ENCODE peak calls at places on chromosomes 4 and X, in seven cellular contexts. One of them, this sample, is unnamed.

GRCh38 chr4:137531121-137531520 is 1.2 kb downstream of the PCDH18 start:
- DNase-seq in neuronal stem cell: no peak
- DNase-seq in mesendoderm: no peak
- DNase-seq in NT2/D1: no peak
- DNase-seq in mammary epithelial cell: no peak
- DNase-seq in mesenchymal stem cell: peak; percentile 58
- DNase-seq in adipocyte: peak; percentile 89
- DNase-seq in this sample: peak; percentile 30

GRCh38 chr4:105147226-105148151 is 813 bp downstream of the TET2 start:
- DNase-seq in neuronal stem cell: peak; percentile 42
- DNase-seq in mesendoderm: peak; percentile 64
- DNase-seq in NT2/D1: no peak
- DNase-seq in mammary epithelial cell: peak; percentile 49
- DNase-seq in mesenchymal stem cell: peak; percentile 67
- DNase-seq in adipocyte: peak; percentile 75
- DNase-seq in this sample: peak; percentile 58

GRCh38 chrX:21883258-21883657 is 27.5 kb downstream of the YY2 start:
- DNase-seq in neuronal stem cell: no peak
- DNase-seq in mesendoderm: no peak
- DNase-seq in NT2/D1: no peak
- DNase-seq in mammary epithelial cell: no peak
- DNase-seq in mesenchymal stem cell: peak; percentile 11
- DNase-seq in adipocyte: no peak
- DNase-seq in this sample: no peak

GRCh38 chrX:147853701-147854100 is 58.0 kb upstream of the FMR1 start:
- DNase-seq in neuronal stem cell: no peak
- DNase-seq in mesendoderm: peak; percentile 47
- DNase-seq in NT2/D1: no peak
- DNase-seq in mammary epithelial cell: no peak
- DNase-seq in mesenchymal stem cell: no peak
- DNase-seq in adipocyte: no peak
- DNase-seq in this sample: no peak

GRCh38 chrX:107744868-107745267 is 30.7 kb downstream of the TSC22D3 start:
- DNase-seq in neuronal stem cell: no peak
- DNase-seq in mesendoderm: no peak
- DNase-seq in NT2/D1: no peak
- DNase-seq in mammary epithelial cell: no peak
- DNase-seq in mesenchymal stem cell: no peak
- DNase-seq in adipocyte: no peak
- DNase-seq in this sample: no peak

GRCh38 chrX:39491548-39492297 is 606.0 kb downstream of the BCOR start:
- DNase-seq in neuronal stem cell: no peak
- DNase-seq in mesendoderm: no peak
- DNase-seq in NT2/D1: no peak
- DNase-seq in mammary epithelial cell: no peak
- DNase-seq in mesenchymal stem cell: no peak
- DNase-seq in adipocyte: no peak
- DNase-seq in this sample: no peak

GRCh38 chr4:103019319-103020124 is at the start of gene SLC9B1:
- DNase-seq in neuronal stem cell: peak; percentile 79
- DNase-seq in mesendoderm: peak; percentile 97
- DNase-seq in NT2/D1: peak; percentile 81
- DNase-seq in mammary epithelial cell: peak; percentile 98
- DNase-seq in mesenchymal stem cell: peak; percentile 95
- DNase-seq in adipocyte: peak; percentile 98
- DNase-seq in this sample: no peak

GRCh38 chr4:153326513-153326912 is 18.0 kb upstream of the MND1 start:
- DNase-seq in neuronal stem cell: no peak
- DNase-seq in mesendoderm: no peak
- DNase-seq in NT2/D1: no peak
- DNase-seq in mammary epithelial cell: peak; percentile 60
- DNase-seq in mesenchymal stem cell: no peak
- DNase-seq in adipocyte: peak; percentile 59
- DNase-seq in this sample: no peak

GRCh38 chr4:185457136-185457535 is 14.4 kb downstream of the CCDC110 start:
- DNase-seq in neuronal stem cell: no peak
- DNase-seq in mesendoderm: peak; percentile 36
- DNase-seq in NT2/D1: no peak
- DNase-seq in mammary epithelial cell: no peak
- DNase-seq in mesenchymal stem cell: no peak
- DNase-seq in adipocyte: no peak
- DNase-seq in this sample: peak; percentile 23

GRCh38 chrX:47200385-47201150 is 6.9 kb downstream of the UBA1 start:
- DNase-seq in neuronal stem cell: no peak
- DNase-seq in mesendoderm: peak; percentile 65
- DNase-seq in NT2/D1: no peak
- DNase-seq in mammary epithelial cell: peak; percentile 71
- DNase-seq in mesenchymal stem cell: no peak
- DNase-seq in adipocyte: peak; percentile 34
- DNase-seq in this sample: no peak

GRCh38 chrX:2691543-2692220 is 587 bp downstream of the CD99 start:
- DNase-seq in neuronal stem cell: no peak
- DNase-seq in mesendoderm: peak; percentile 57
- DNase-seq in NT2/D1: no peak
- DNase-seq in mammary epithelial cell: no peak
- DNase-seq in mesenchymal stem cell: peak; percentile 66
- DNase-seq in adipocyte: peak; percentile 76
- DNase-seq in this sample: peak; percentile 49

GRCh38 chr4:74033721-74034120 is 4.8 kb downstream of the CXCL3 start:
- DNase-seq in neuronal stem cell: no peak
- DNase-seq in mesendoderm: no peak
- DNase-seq in NT2/D1: no peak
- DNase-seq in mammary epithelial cell: peak; percentile 87
- DNase-seq in mesenchymal stem cell: no peak
- DNase-seq in adipocyte: peak; percentile 54
- DNase-seq in this sample: no peak

GRCh38 chr4:8832130-8832930 is 39.3 kb downstream of the HMX1 start:
- DNase-seq in neuronal stem cell: no peak
- DNase-seq in mesendoderm: no peak
- DNase-seq in NT2/D1: no peak
- DNase-seq in mammary epithelial cell: no peak
- DNase-seq in mesenchymal stem cell: no peak
- DNase-seq in adipocyte: no peak
- DNase-seq in this sample: no peak

GRCh38 chrX:1289535-1289934 is 20.9 kb downstream of the CSF2RA start:
- DNase-seq in neuronal stem cell: no peak
- DNase-seq in mesendoderm: no peak
- DNase-seq in NT2/D1: no peak
- DNase-seq in mammary epithelial cell: no peak
- DNase-seq in mesenchymal stem cell: no peak
- DNase-seq in adipocyte: no peak
- DNase-seq in this sample: no peak

GRCh38 chr4:182067828-182068227 is 175.4 kb upstream of the TENM3 start:
- DNase-seq in neuronal stem cell: no peak
- DNase-seq in mesendoderm: no peak
- DNase-seq in NT2/D1: no peak
- DNase-seq in mammary epithelial cell: no peak
- DNase-seq in mesenchymal stem cell: no peak
- DNase-seq in adipocyte: no peak
- DNase-seq in this sample: peak; percentile 24

GRCh38 chr4:152729466-152729865 is 49.7 kb upstream of the TMEM154 start:
- DNase-seq in neuronal stem cell: no peak
- DNase-seq in mesendoderm: no peak
- DNase-seq in NT2/D1: no peak
- DNase-seq in mammary epithelial cell: peak; percentile 87
- DNase-seq in mesenchymal stem cell: no peak
- DNase-seq in adipocyte: peak; percentile 53
- DNase-seq in this sample: no peak

GRCh38 chrX:73478961-73479360 is 32.1 kb downstream of the CDX4 start:
- DNase-seq in neuronal stem cell: no peak
- DNase-seq in mesendoderm: no peak
- DNase-seq in NT2/D1: no peak
- DNase-seq in mammary epithelial cell: no peak
- DNase-seq in mesenchymal stem cell: peak; percentile 0
- DNase-seq in adipocyte: peak; percentile 1
- DNase-seq in this sample: no peak

GRCh38 chr4:174757736-174758135 is 71.3 kb downstream of the GLRA3 start:
- DNase-seq in neuronal stem cell: no peak
- DNase-seq in mesendoderm: peak; percentile 86
- DNase-seq in NT2/D1: no peak
- DNase-seq in mammary epithelial cell: no peak
- DNase-seq in mesenchymal stem cell: no peak
- DNase-seq in adipocyte: no peak
- DNase-seq in this sample: peak; percentile 46

GRCh38 chr4:67332627-67333026 is 212.7 kb downstream of the CENPC start:
- DNase-seq in neuronal stem cell: no peak
- DNase-seq in mesendoderm: peak; percentile 50
- DNase-seq in NT2/D1: peak; percentile 1
- DNase-seq in mammary epithelial cell: peak; percentile 11
- DNase-seq in mesenchymal stem cell: peak; percentile 7
- DNase-seq in adipocyte: no peak
- DNase-seq in this sample: peak; percentile 27

GRCh38 chr4:1291996-1292702 is 2.5 kb downstream of the MAEA start:
- DNase-seq in neuronal stem cell: no peak
- DNase-seq in mesendoderm: no peak
- DNase-seq in NT2/D1: no peak
- DNase-seq in mammary epithelial cell: no peak
- DNase-seq in mesenchymal stem cell: no peak
- DNase-seq in adipocyte: no peak
- DNase-seq in this sample: no peak

GRCh38 chr4:1293981-1294380 is 4.3 kb downstream of the MAEA start:
- DNase-seq in neuronal stem cell: no peak
- DNase-seq in mesendoderm: no peak
- DNase-seq in NT2/D1: no peak
- DNase-seq in mammary epithelial cell: no peak
- DNase-seq in mesenchymal stem cell: no peak
- DNase-seq in adipocyte: no peak
- DNase-seq in this sample: no peak

GRCh38 chr4:1294424-1294823 is 4.7 kb downstream of the MAEA start:
- DNase-seq in neuronal stem cell: no peak
- DNase-seq in mesendoderm: no peak
- DNase-seq in NT2/D1: no peak
- DNase-seq in mammary epithelial cell: no peak
- DNase-seq in mesenchymal stem cell: no peak
- DNase-seq in adipocyte: no peak
- DNase-seq in this sample: no peak

GRCh38 chr4:1294891-1295290 is 5.2 kb downstream of the MAEA start:
- DNase-seq in neuronal stem cell: no peak
- DNase-seq in mesendoderm: no peak
- DNase-seq in NT2/D1: no peak
- DNase-seq in mammary epithelial cell: no peak
- DNase-seq in mesenchymal stem cell: no peak
- DNase-seq in adipocyte: no peak
- DNase-seq in this sample: no peak

DNA sequence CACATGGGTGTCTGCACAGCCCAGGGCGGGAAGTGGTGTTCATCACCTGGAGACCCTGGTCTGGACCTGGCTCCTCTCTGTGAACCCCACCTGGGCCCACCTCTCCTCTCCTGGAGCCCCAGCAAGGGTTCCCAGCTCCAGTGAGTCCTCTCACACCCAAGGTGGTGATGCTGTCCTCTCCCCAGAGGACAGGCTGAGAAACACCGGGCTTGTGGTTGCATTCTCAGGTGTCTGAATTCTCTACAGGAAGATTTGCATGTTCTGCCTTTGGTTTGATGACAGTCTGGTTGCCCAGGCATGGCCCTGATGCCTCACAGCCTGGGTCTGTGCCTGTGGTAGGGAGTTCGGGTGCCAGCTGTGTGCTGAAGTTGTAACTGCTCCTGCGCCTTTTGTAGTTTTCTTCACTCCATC is 3.8 kb downstream of the MAEA start:
- DNase-seq in neuronal stem cell: no peak
- DNase-seq in mesendoderm: no peak
- DNase-seq in NT2/D1: no peak
- DNase-seq in mammary epithelial cell: no peak
- DNase-seq in mesenchymal stem cell: no peak
- DNase-seq in adipocyte: no peak
- DNase-seq in this sample: no peak
- H3K9ac ChIP-seq in neuronal stem cell: no peak overlapping the region
- H3K9ac ChIP-seq in mesendoderm: no peak overlapping the region
- H3K9ac ChIP-seq in NT2/D1: no peak overlapping the region
- H3K9ac ChIP-seq in mammary epithelial cell: no peak overlapping the region
- H3K9ac ChIP-seq in mesenchymal stem cell: peak overlapping the region; percentile 51
- H3K9ac ChIP-seq in adipocyte: peak overlapping the region; percentile 20
- H3K9ac ChIP-seq in this sample: no peak overlapping the region

GRCh38 chr4:29153642-29154041 is 1566.5 kb upstream of the PCDH7 start:
- DNase-seq in neuronal stem cell: no peak
- DNase-seq in mesendoderm: no peak
- DNase-seq in NT2/D1: no peak
- DNase-seq in mammary epithelial cell: no peak
- DNase-seq in mesenchymal stem cell: no peak
- DNase-seq in adipocyte: no peak
- DNase-seq in this sample: no peak

GRCh38 chr4:29151584-29151983 is 1568.6 kb upstream of the PCDH7 start:
- DNase-seq in neuronal stem cell: no peak
- DNase-seq in mesendoderm: no peak
- DNase-seq in NT2/D1: no peak
- DNase-seq in mammary epithelial cell: no peak
- DNase-seq in mesenchymal stem cell: no peak
- DNase-seq in adipocyte: peak; percentile 29
- DNase-seq in this sample: no peak
- H3K9ac ChIP-seq in neuronal stem cell: no peak overlapping the region
- H3K9ac ChIP-seq in mesendoderm: no peak overlapping the region
- H3K9ac ChIP-seq in NT2/D1: no peak overlapping the region
- H3K9ac ChIP-seq in mammary epithelial cell: no peak overlapping the region
- H3K9ac ChIP-seq in mesenchymal stem cell: no peak overlapping the region
- H3K9ac ChIP-seq in adipocyte: no peak overlapping the region
- H3K9ac ChIP-seq in this sample: no peak overlapping the region

GRCh38 chr4:108171541-108172230 is 3.0 kb upstream of the LEF1 start:
- DNase-seq in neuronal stem cell: peak; percentile 40
- DNase-seq in mesendoderm: peak; percentile 57
- DNase-seq in NT2/D1: no peak
- DNase-seq in mammary epithelial cell: no peak
- DNase-seq in mesenchymal stem cell: peak; percentile 34
- DNase-seq in adipocyte: peak; percentile 8
- DNase-seq in this sample: peak; percentile 65
- H3K9ac ChIP-seq in neuronal stem cell: no peak overlapping the region
- H3K9ac ChIP-seq in mesendoderm: peak overlapping the region; percentile 77
- H3K9ac ChIP-seq in NT2/D1: peak overlapping the region; percentile 50
- H3K9ac ChIP-seq in mammary epithelial cell: no peak overlapping the region
- H3K9ac ChIP-seq in mesenchymal stem cell: no peak overlapping the region
- H3K9ac ChIP-seq in adipocyte: no peak overlapping the region
- H3K9ac ChIP-seq in this sample: no peak overlapping the region

DNA sequence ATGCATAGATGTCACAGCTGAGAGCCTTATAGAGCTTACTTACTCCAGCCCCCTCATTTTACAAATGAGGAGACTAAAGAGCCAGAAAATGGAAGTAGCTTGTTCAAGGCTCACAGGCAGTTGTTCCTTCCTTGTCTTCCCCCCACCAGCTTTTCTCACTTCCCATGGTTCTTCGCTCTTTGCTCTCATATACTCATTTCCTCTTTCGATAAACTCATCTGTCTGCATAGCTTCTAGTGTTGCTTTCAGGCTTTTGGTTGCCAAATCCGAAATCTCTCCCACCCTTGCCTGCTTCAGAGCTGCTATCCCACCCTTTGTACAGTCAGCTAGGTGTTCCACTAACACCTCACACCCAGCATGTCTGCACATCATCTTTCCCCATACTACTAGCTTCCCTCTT is 25.0 kb upstream of the GJB1 start:
- DNase-seq in neuronal stem cell: no peak
- DNase-seq in mesendoderm: no peak
- DNase-seq in NT2/D1: no peak
- DNase-seq in mammary epithelial cell: no peak
- DNase-seq in mesenchymal stem cell: no peak
- DNase-seq in adipocyte: no peak
- DNase-seq in this sample: no peak
- H3K9ac ChIP-seq in neuronal stem cell: no peak overlapping the region
- H3K9ac ChIP-seq in mesendoderm: no peak overlapping the region
- H3K9ac ChIP-seq in NT2/D1: peak overlapping the region; percentile 10
- H3K9ac ChIP-seq in mammary epithelial cell: no peak overlapping the region
- H3K9ac ChIP-seq in mesenchymal stem cell: no peak overlapping the region
- H3K9ac ChIP-seq in adipocyte: no peak overlapping the region
- H3K9ac ChIP-seq in this sample: no peak overlapping the region